ENCODE peak calls at places on chromosomes 6 and 20, in eight cellular contexts. P, Q, W, E, O, Y, A and K are unnamed samples.

GRCh38 chr20:10795286-10796026 is 121.7 kb upstream of the JAG1 start:
- DNase-seq in P (no peak), Q (peak), W (no peak), E (no peak), O (no peak), Y (no peak), A (no peak), K (no peak)

GRCh38 chr6:81609736-81610135 is 142.7 kb downstream of the TENT5A start:
- DNase-seq in P (no peak), Q (no peak), W (no peak), E (no peak), O (no peak), Y (no peak), A (no peak), K (no peak)

GRCh38 chr6:130020106-130020851 is 1.9 kb downstream of the L3MBTL3 start:
- DNase-seq in P (no peak), Q (no peak), W (peak), E (peak), O (peak), Y (peak), A (peak), K (peak)

GRCh38 chr20:9185511-9185910 is 116.6 kb downstream of the PLCB4 start:
- DNase-seq in P (peak), Q (no peak), W (no peak), E (no peak), O (no peak), Y (no peak), A (no peak), K (no peak)

GRCh38 chr6:132731086-132731485 is 17.2 kb upstream of the VNN1 start:
- DNase-seq in P (peak), Q (no peak), W (no peak), E (no peak), O (no peak), Y (no peak), A (no peak), K (no peak)

GRCh38 chr6:121897337-121897760 is 461.9 kb downstream of the GJA1 start:
- DNase-seq in P (peak), Q (no peak), W (no peak), E (no peak), O (no peak), Y (no peak), A (no peak), K (no peak)

GRCh38 chr6:11207199-11207968 is 25.1 kb downstream of the NEDD9 start:
- DNase-seq in P (peak), Q (no peak), W (no peak), E (no peak), O (no peak), Y (no peak), A (no peak), K (peak)

GRCh38 chr6:117399924-117400323 is 25.8 kb downstream of the ROS1 start:
- DNase-seq in P (no peak), Q (no peak), W (no peak), E (no peak), O (no peak), Y (no peak), A (no peak), K (no peak)

GRCh38 chr6:139925894-139926641 is 551.6 kb upstream of the CITED2 start:
- DNase-seq in P (peak), Q (no peak), W (no peak), E (peak), O (no peak), Y (no peak), A (no peak), K (peak)

GRCh38 chr20:31707994-31708744 is 14.5 kb downstream of the BCL2L1 start:
- DNase-seq in P (no peak), Q (peak), W (no peak), E (peak), O (no peak), Y (no peak), A (no peak), K (no peak)

GRCh38 chr6:39144804-39145203 is 29.8 kb upstream of the SAYSD1 start:
- DNase-seq in P (no peak), Q (no peak), W (no peak), E (no peak), O (no peak), Y (no peak), A (no peak), K (no peak)